ENCODE peak calls at places on chromosome 5, in seven cellular contexts. One of them, this sample, is unnamed.

GRCh38 chr5:56625577-56625976 is 189.8 kb upstream of the MAP3K1 start:
- DNase-seq in naive thymus-derived CD8-positive, alpha-beta T cell: no peak
- DNase-seq in LHCN-M2: peak
- DNase-seq in KBM-7: no peak
- DNase-seq in AG04450: peak
- DNase-seq in HuH-7.5: no peak
- DNase-seq in lung: no peak
- DNase-seq in this sample: peak

GRCh38 chr5:961711-962240 is 46.8 kb upstream of the NKD2 start:
- DNase-seq in naive thymus-derived CD8-positive, alpha-beta T cell: no peak
- DNase-seq in LHCN-M2: no peak
- DNase-seq in KBM-7: no peak
- DNase-seq in AG04450: no peak
- DNase-seq in HuH-7.5: no peak
- DNase-seq in lung: no peak
- DNase-seq in this sample: no peak

GRCh38 chr5:98938459-98938858 is 9.7 kb upstream of the CHD1 start:
- DNase-seq in naive thymus-derived CD8-positive, alpha-beta T cell: no peak
- DNase-seq in LHCN-M2: peak
- DNase-seq in KBM-7: no peak
- DNase-seq in AG04450: no peak
- DNase-seq in HuH-7.5: no peak
- DNase-seq in lung: no peak
- DNase-seq in this sample: no peak

GRCh38 chr5:73652391-73652790 is 26.4 kb downstream of the ARHGEF28 start:
- DNase-seq in naive thymus-derived CD8-positive, alpha-beta T cell: no peak
- DNase-seq in LHCN-M2: no peak
- DNase-seq in KBM-7: no peak
- DNase-seq in AG04450: no peak
- DNase-seq in HuH-7.5: no peak
- DNase-seq in lung: no peak
- DNase-seq in this sample: no peak

GRCh38 chr5:142360051-142360498 is 35.3 kb upstream of the SPRY4 start:
- DNase-seq in naive thymus-derived CD8-positive, alpha-beta T cell: no peak
- DNase-seq in LHCN-M2: no peak
- DNase-seq in KBM-7: no peak
- DNase-seq in AG04450: no peak
- DNase-seq in HuH-7.5: no peak
- DNase-seq in lung: no peak
- DNase-seq in this sample: no peak

GRCh38 chr5:43627028-43627427 is 24.0 kb downstream of the NNT start:
- DNase-seq in naive thymus-derived CD8-positive, alpha-beta T cell: no peak
- DNase-seq in LHCN-M2: peak
- DNase-seq in KBM-7: peak
- DNase-seq in AG04450: no peak
- DNase-seq in HuH-7.5: peak
- DNase-seq in lung: no peak
- DNase-seq in this sample: no peak

GRCh38 chr5:159135896-159136531 is 36.3 kb upstream of the EBF1 start:
- DNase-seq in naive thymus-derived CD8-positive, alpha-beta T cell: no peak
- DNase-seq in LHCN-M2: peak
- DNase-seq in KBM-7: no peak
- DNase-seq in AG04450: no peak
- DNase-seq in HuH-7.5: no peak
- DNase-seq in lung: no peak
- DNase-seq in this sample: no peak

GRCh38 chr5:74605759-74606158 is 34.8 kb downstream of the ENC1 start:
- DNase-seq in naive thymus-derived CD8-positive, alpha-beta T cell: no peak
- DNase-seq in LHCN-M2: no peak
- DNase-seq in KBM-7: no peak
- DNase-seq in AG04450: no peak
- DNase-seq in HuH-7.5: no peak
- DNase-seq in lung: no peak
- DNase-seq in this sample: no peak

GRCh38 chr5:123099514-123100151 is 10.6 kb downstream of the PRDM6 start:
- DNase-seq in naive thymus-derived CD8-positive, alpha-beta T cell: no peak
- DNase-seq in LHCN-M2: no peak
- DNase-seq in KBM-7: peak
- DNase-seq in AG04450: no peak
- DNase-seq in HuH-7.5: peak
- DNase-seq in lung: no peak
- DNase-seq in this sample: no peak

GRCh38 chr5:134422791-134423365 is 11.2 kb upstream of the CDKN2AIPNL start:
- DNase-seq in naive thymus-derived CD8-positive, alpha-beta T cell: no peak
- DNase-seq in LHCN-M2: no peak
- DNase-seq in KBM-7: no peak
- DNase-seq in AG04450: no peak
- DNase-seq in HuH-7.5: no peak
- DNase-seq in lung: no peak
- DNase-seq in this sample: no peak

GRCh38 chr5:172939045-172939444 is 20.2 kb upstream of the RPL26L1 start:
- DNase-seq in naive thymus-derived CD8-positive, alpha-beta T cell: no peak
- DNase-seq in LHCN-M2: no peak
- DNase-seq in KBM-7: peak
- DNase-seq in AG04450: no peak
- DNase-seq in HuH-7.5: peak
- DNase-seq in lung: no peak
- DNase-seq in this sample: no peak

GRCh38 chr5:1330146-1330846 is 14.6 kb downstream of the CLPTM1L start:
- DNase-seq in naive thymus-derived CD8-positive, alpha-beta T cell: no peak
- DNase-seq in LHCN-M2: peak
- DNase-seq in KBM-7: no peak
- DNase-seq in AG04450: no peak
- DNase-seq in HuH-7.5: no peak
- DNase-seq in lung: peak
- DNase-seq in this sample: no peak

GRCh38 chr5:134086943-134087305 is 27.6 kb upstream of the TCF7 start:
- DNase-seq in naive thymus-derived CD8-positive, alpha-beta T cell: peak
- DNase-seq in LHCN-M2: no peak
- DNase-seq in KBM-7: no peak
- DNase-seq in AG04450: no peak
- DNase-seq in HuH-7.5: no peak
- DNase-seq in lung: no peak
- DNase-seq in this sample: no peak

This sample was measured in BJ.